ENCODE peak calls at places on chromosome 22, in four cellular contexts. E is H1, G is K562, F is GM12878. Z is an unnamed sample.

GRCh38 chr22:19723990-19724827 is 870 bp downstream of the GP1BB start:
- DNase-seq in E (no peak), G (peak), F (no peak), Z (peak)

GRCh38 chr22:42320463-42321416 is 50.3 kb upstream of the TCF20 start:
- DNase-seq in G (no peak), E (no peak), F (no peak), Z (no peak)

GRCh38 chr22:42643632-42644421 is 3.4 kb upstream of the ATP5MGL start:
- DNase-seq in E (no peak), F (no peak), G (no peak), Z (no peak)

GRCh38 chr22:46791201-46791731 is 28.8 kb downstream of the TBC1D22A start:
- DNase-seq in G (no peak), E (no peak), F (no peak), Z (no peak)

GRCh38 chr22:23533328-23533762 is 46.7 kb downstream of the IGLL1 start:
- DNase-seq in G (peak), F (no peak), E (peak), Z (peak)

GRCh38 chr22:19659805-19660345 is 54.4 kb upstream of the SEPTIN5 start:
- DNase-seq in E (no peak), G (peak), F (no peak), Z (no peak)

GRCh38 chr22:42131562-42131961 is 952 bp upstream of the CYP2D6 start:
- DNase-seq in G (no peak), E (no peak), F (no peak), Z (peak)

GRCh38 chr22:49301398-49302149 is 526.1 kb downstream of the BRD1 start:
- DNase-seq in F (no peak), G (no peak), E (no peak), Z (no peak)

GRCh38 chr22:32331918-32332725 is 25.5 kb upstream of the RFPL3 start:
- DNase-seq in G (no peak), F (no peak), E (no peak), Z (no peak)

GRCh38 chr22:20395181-20395896 is 1.4 kb downstream of the ZNF74 start:
- DNase-seq in F (no peak), E (no peak), G (peak), Z (no peak)

GRCh38 chr22:46511391-46512370 is 25.7 kb downstream of the CELSR1 start:
- DNase-seq in F (no peak), E (no peak), G (no peak), Z (no peak)

GRCh38 chr22:46737105-46737975 is 712 bp downstream of the CERK start:
- DNase-seq in E (no peak), G (peak), F (no peak), Z (no peak)

GRCh38 chr22:38098410-38099249 is 11.9 kb downstream of the BAIAP2L2 start:
- DNase-seq in E (no peak), F (no peak), G (no peak), Z (no peak)

GRCh38 chr22:24593810-24594568 is 1.1 kb upstream of the LRRC75B start:
- DNase-seq in E (no peak), F (no peak), G (no peak), Z (peak)

GRCh38 chr22:44483878-44484277 is 14.2 kb downstream of the RTL6 start:
- DNase-seq in G (no peak), E (no peak), F (no peak), Z (no peak)
- TF ChIP-seq HDAC2 in G (no peak), E (no peak), F (no peak), Z (no peak)

DNA sequence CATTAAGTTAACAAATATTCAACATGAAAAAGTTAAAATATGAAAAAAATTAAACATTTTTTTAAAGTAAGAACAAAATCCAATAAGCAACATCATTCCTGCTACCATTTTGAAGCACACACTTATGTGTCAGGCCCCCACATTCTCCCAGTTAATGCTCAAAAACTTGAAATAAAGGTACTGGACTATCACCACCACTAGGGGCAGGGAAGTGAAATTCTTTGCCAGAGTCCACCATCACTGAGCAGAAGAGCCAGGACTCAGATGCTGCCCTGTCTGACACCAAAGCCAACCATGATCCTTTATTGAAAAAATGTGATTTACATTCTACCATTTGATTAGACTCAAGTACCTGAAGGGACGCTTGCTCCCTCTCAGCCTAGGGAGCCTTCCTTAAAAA is 39.1 kb downstream of the PITPNB start:
- DNase-seq in F (no peak), G (peak), E (no peak), Z (peak)
- TF ChIP-seq ZNF274 in F (no peak), G (no peak), E (no peak), Z (no peak)

GRCh38 chr22:45295492-45295891 is 10.7 kb downstream of the UPK3A start:
- DNase-seq in E (no peak), F (no peak), G (no peak), Z (no peak)

GRCh38 chr22:45298934-45299505 is 10.7 kb upstream of the FAM118A start:
- DNase-seq in G (no peak), E (no peak), F (no peak), Z (no peak)

GRCh38 chr22:45294030-45294429 is 9.3 kb downstream of the UPK3A start:
- DNase-seq in G (no peak), E (no peak), F (no peak), Z (no peak)

GRCh38 chr22:45292675-45293402 is 8.1 kb downstream of the UPK3A start:
- DNase-seq in E (no peak), G (no peak), F (no peak), Z (no peak)

DNA sequence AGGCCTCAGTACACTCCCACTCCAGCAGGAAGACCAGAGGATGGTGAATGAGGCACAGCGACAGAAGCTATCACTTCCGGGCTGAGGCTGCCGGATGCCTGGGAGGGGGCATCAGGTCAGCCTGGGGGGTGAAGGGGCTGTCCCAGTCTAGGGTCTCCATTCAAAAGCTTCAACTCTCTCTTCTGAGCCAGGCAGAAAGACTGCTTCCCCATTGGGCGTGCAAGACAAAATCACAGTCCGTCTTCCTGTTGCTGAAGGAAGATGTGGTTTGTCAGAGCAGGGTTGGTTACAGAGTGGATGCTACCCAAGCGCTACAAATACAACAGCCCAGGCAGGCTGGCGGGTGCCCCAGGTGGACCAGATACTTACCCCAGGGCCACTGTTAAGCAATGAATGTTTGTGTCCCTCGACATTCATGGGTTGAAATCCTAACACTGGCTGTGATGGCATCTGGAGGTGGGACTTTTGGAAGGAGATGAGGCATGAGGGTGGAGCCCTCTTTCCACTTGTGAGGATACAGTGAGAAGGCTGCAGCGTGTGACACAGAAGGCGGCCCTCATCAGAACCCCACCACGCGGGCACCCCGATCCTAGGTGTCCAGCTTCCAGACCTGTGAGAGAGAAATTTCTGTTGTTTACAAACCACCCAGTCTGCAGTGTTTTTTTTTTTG is 12.0 kb downstream of the UPK3A start:
- DNase-seq in G (no peak), E (no peak), F (no peak), Z (no peak)
- TF ChIP-seq HDAC2 in G (no peak), E (no peak), F (no peak), Z (no peak)

GRCh38 chr22:27783436-27784098 is 18.0 kb downstream of the MN1 start:
- DNase-seq in F (no peak), E (no peak), G (no peak), Z (no peak)
- TF ChIP-seq ZNF274 in F (no peak), E (no peak), G (no peak), Z (no peak)

GRCh38 chr22:21444701-21445436 is 22.3 kb upstream of the TMEM191C start:
- DNase-seq in G (no peak), F (no peak), E (no peak), Z (no peak)
- TF ChIP-seq HDAC2 in G (no peak), F (no peak), E (no peak), Z (no peak)

GRCh38 chr22:30921108-30921507 is 47.5 kb downstream of the MORC2 start:
- DNase-seq in F (no peak), E (no peak), G (no peak), Z (no peak)
- TF ChIP-seq ZNF274 in F (no peak), E (no peak), G (no peak), Z (no peak)